ENCODE peak calls at places on chromosomes 1 and 21, in eight cellular contexts. D is lower lobe of right lung, B is aorta, H is kidney epithelial cell, L is psoas muscle, Z is upper lobe of right lung, N is SK-N-SH, X is fibroblast of pulmonary artery. W is an unnamed sample.

GRCh38 chr1:204213668-204214662 is at the start of gene GOLT1A:
- DNase-seq in D (peak), L (peak), N (peak), H (peak), X (peak), B (peak), Z (peak), W (no peak)

GRCh38 chr1:204989266-204990058 is 53.5 kb upstream of the CNTN2 start:
- DNase-seq in D (peak), B (no peak), Z (peak), X (peak), N (peak), H (no peak), L (peak), W (peak)

GRCh38 chr21:30582850-30583249 is 7.3 kb downstream of the KRTAP22-2 start:
- DNase-seq in N (no peak), B (no peak), D (no peak), L (no peak), Z (no peak), X (no peak), H (no peak), W (no peak)

GRCh38 chr1:210246447-210246846 is 13.9 kb downstream of the SERTAD4 start:
- DNase-seq in B (no peak), Z (no peak), N (no peak), L (no peak), H (no peak), D (no peak), X (no peak), W (peak)

GRCh38 chr1:204583909-204584632 is 67.9 kb downstream of the MDM4 start:
- DNase-seq in Z (no peak), D (no peak), X (no peak), B (no peak), H (no peak), L (no peak), N (peak), W (no peak)

GRCh38 chr1:66809736-66810326 is 8.8 kb upstream of the INSL5 start:
- DNase-seq in Z (no peak), X (peak), B (no peak), N (no peak), L (no peak), H (peak), D (no peak), W (no peak)

GRCh38 chr1:33082575-33083112 is 1.7 kb downstream of the AZIN2 start:
- DNase-seq in X (no peak), L (no peak), H (no peak), D (no peak), B (no peak), Z (no peak), N (no peak), W (no peak)

GRCh38 chr1:106526650-106527049 is 529.8 kb upstream of the PRMT6 start:
- DNase-seq in Z (no peak), L (no peak), D (no peak), H (peak), X (peak), B (no peak), N (no peak), W (no peak)

GRCh38 chr1:218361298-218362065 is 16.3 kb downstream of the TGFB2 start:
- DNase-seq in B (no peak), D (no peak), Z (no peak), X (peak), N (peak), L (no peak), H (no peak), W (peak)

GRCh38 chr1:167232801-167233200 is 12.1 kb downstream of the POU2F1 start:
- DNase-seq in D (no peak), L (no peak), Z (no peak), N (no peak), B (no peak), X (no peak), H (no peak), W (no peak)

GRCh38 chr1:68355614-68356013 is 94.1 kb downstream of the RPE65 start:
- DNase-seq in X (no peak), Z (no peak), N (no peak), H (no peak), D (no peak), L (no peak), B (no peak), W (no peak)

GRCh38 chr1:3668585-3669300 is 16.4 kb downstream of the TP73 start:
- DNase-seq in H (no peak), L (peak), B (peak), D (peak), X (peak), N (no peak), Z (peak), W (no peak)

GRCh38 chr1:3688356-3688755 is 36.0 kb downstream of the TP73 start:
- DNase-seq in D (no peak), L (no peak), X (no peak), N (no peak), B (no peak), H (no peak), Z (no peak), W (no peak)

GRCh38 chr1:110948038-110948810 is 15.5 kb downstream of the LRIF1 start:
- DNase-seq in Z (no peak), H (no peak), B (no peak), L (no peak), D (no peak), X (peak), N (no peak), W (no peak)

GRCh38 chr1:47179988-47180563 is 9.8 kb downstream of the PDZK1IP1 start:
- DNase-seq in D (no peak), B (no peak), Z (peak), N (peak), H (no peak), X (no peak), L (no peak), W (no peak)

GRCh38 chr21:46619846-46620245 is 15.0 kb upstream of the S100B start:
- DNase-seq in L (no peak), N (no peak), B (no peak), X (peak), H (no peak), Z (no peak), D (no peak), W (no peak)

GRCh38 chr21:45797338-45797737 is 153.8 kb downstream of the PCBP3 start:
- DNase-seq in X (no peak), N (no peak), L (no peak), B (no peak), D (no peak), Z (no peak), H (no peak), W (no peak)

GRCh38 chr1:93554883-93555872 is 107.3 kb downstream of the FNBP1L start:
- DNase-seq in N (no peak), Z (no peak), H (no peak), D (no peak), L (no peak), B (no peak), X (peak), W (peak)

GRCh38 chr1:205047764-205048231 is 4.8 kb downstream of the CNTN2 start:
- DNase-seq in B (no peak), L (no peak), H (no peak), Z (no peak), X (no peak), N (no peak), D (no peak), W (no peak)

GRCh38 chr1:235067396-235068154 is 61.1 kb downstream of the TOMM20 start:
- DNase-seq in X (peak), H (peak), L (peak), Z (peak), B (peak), N (no peak), D (peak), W (no peak)

GRCh38 chr1:99849413-99849743 is 783 bp upstream of the AGL start:
- DNase-seq in Z (no peak), L (no peak), B (no peak), N (peak), X (peak), H (no peak), D (no peak), W (no peak)

GRCh38 chr1:234331511-234331910 is 41.7 kb upstream of the COA6 start:
- DNase-seq in H (no peak), B (no peak), D (peak), N (no peak), L (no peak), Z (no peak), X (peak), W (no peak)

GRCh38 chr1:211653907-211654553 is 21.4 kb downstream of the NEK2 start:
- DNase-seq in H (no peak), X (peak), N (no peak), L (no peak), Z (peak), B (peak), D (no peak), W (no peak)

GRCh38 chr21:42474043-42474831 is 21.8 kb downstream of the RSPH1 start:
- DNase-seq in L (no peak), H (peak), N (peak), B (no peak), D (no peak), X (peak), Z (peak), W (no peak)

GRCh38 chr1:114522264-114522575 is 11.2 kb upstream of the TRIM33 start:
- DNase-seq in N (no peak), B (no peak), L (no peak), X (no peak), Z (no peak), H (no peak), D (no peak), W (no peak)

GRCh38 chr1:241848680-241849344 is 808 bp downstream of the EXO1 start:
- DNase-seq in N (no peak), Z (no peak), B (no peak), L (no peak), D (no peak), X (no peak), H (no peak), W (no peak)

GRCh38 chr1:90135306-90135705 is 140.4 kb downstream of the ZNF326 start:
- DNase-seq in D (no peak), B (no peak), Z (no peak), N (no peak), H (no peak), L (no peak), X (peak), W (no peak)

GRCh38 chr1:113742515-113742914 is 16.8 kb downstream of the PHTF1 start:
- DNase-seq in H (no peak), N (no peak), D (no peak), L (no peak), Z (no peak), B (no peak), X (no peak), W (no peak)

GRCh38 chr1:9841460-9841859 is 17.7 kb upstream of the CLSTN1 start:
- DNase-seq in X (no peak), H (no peak), N (no peak), L (no peak), B (no peak), Z (no peak), D (peak), W (no peak)

GRCh38 chr1:118588566-118588965 is 399.6 kb downstream of the TBX15 start:
- DNase-seq in D (no peak), L (no peak), Z (no peak), B (no peak), H (no peak), N (no peak), X (no peak), W (no peak)

GRCh38 chr1:196660912-196661311 is 9.1 kb downstream of the CFH start:
- DNase-seq in N (peak), X (peak), L (no peak), D (no peak), B (no peak), H (no peak), Z (no peak), W (peak)

GRCh38 chr1:201461193-201461657 is 7.8 kb downstream of the PHLDA3 start:
- DNase-seq in X (peak), B (no peak), L (peak), D (no peak), Z (peak), N (no peak), H (peak), W (no peak)

GRCh38 chr1:24949331-24949881 is 19.3 kb upstream of the RUNX3 start:
- DNase-seq in N (no peak), L (no peak), H (no peak), D (no peak), X (peak), B (no peak), Z (no peak), W (no peak)

GRCh38 chr1:165352109-165352441 is 4.4 kb downstream of the LMX1A start:
- DNase-seq in D (no peak), B (no peak), H (no peak), N (no peak), L (no peak), X (no peak), Z (no peak), W (no peak)

GRCh38 chr1:218865591-218865990 is 308.1 kb upstream of the LYPLAL1 start:
- DNase-seq in B (no peak), X (peak), L (no peak), D (no peak), Z (no peak), N (no peak), H (no peak), W (no peak)

GRCh38 chr1:165696625-165697100 is 1.7 kb downstream of the ALDH9A1 start:
- DNase-seq in B (no peak), L (no peak), N (no peak), H (no peak), X (peak), Z (no peak), D (no peak), W (no peak)

GRCh38 chr21:43775795-43776430 is at the start of gene CSTB:
- DNase-seq in D (peak), B (peak), X (peak), L (peak), H (no peak), Z (peak), N (peak), W (peak)

GRCh38 chr1:86939406-86939805 is 25.0 kb downstream of the HS2ST1 start:
- DNase-seq in D (no peak), H (no peak), N (no peak), X (no peak), Z (no peak), L (no peak), B (no peak), W (no peak)

GRCh38 chr1:9715536-9716226 is 64.2 kb downstream of the PIK3CD start:
- DNase-seq in B (no peak), H (no peak), Z (no peak), D (no peak), X (no peak), N (no peak), L (no peak), W (no peak)

GRCh38 chr21:35046223-35046690 is 2.8 kb downstream of the RUNX1 start:
- DNase-seq in D (no peak), X (no peak), B (no peak), N (no peak), L (no peak), Z (no peak), H (no peak), W (no peak)
- H3K4me3 ChIP-seq in D (peak), X (no peak), B (no peak), N (no peak), L (peak), Z (peak), H (peak), W (peak)

GRCh38 chr1:34645919-34646318 is 108.9 kb upstream of the GJB5 start:
- DNase-seq in D (no peak), X (no peak), N (no peak), B (no peak), Z (no peak), L (no peak), H (no peak), W (no peak)

GRCh38 chr1:34645109-34645688 is 109.6 kb upstream of the GJB5 start:
- DNase-seq in H (no peak), B (no peak), D (no peak), X (no peak), L (no peak), N (no peak), Z (no peak), W (no peak)

GRCh38 chr1:34653110-34653509 is 101.7 kb upstream of the GJB5 start:
- DNase-seq in H (no peak), Z (no peak), N (no peak), L (no peak), D (no peak), X (no peak), B (no peak), W (no peak)

GRCh38 chr1:34650800-34651199 is 104.0 kb upstream of the GJB5 start:
- DNase-seq in N (no peak), B (no peak), L (no peak), Z (no peak), X (no peak), D (no peak), H (no peak), W (no peak)

GRCh38 chr1:34650090-34650489 is 104.8 kb upstream of the GJB5 start:
- DNase-seq in D (no peak), L (no peak), B (no peak), H (no peak), X (no peak), Z (no peak), N (no peak), W (no peak)
- H3K4me3 ChIP-seq in D (no peak), L (no peak), B (no peak), H (no peak), X (no peak), Z (no peak), N (no peak), W (no peak)

DNA sequence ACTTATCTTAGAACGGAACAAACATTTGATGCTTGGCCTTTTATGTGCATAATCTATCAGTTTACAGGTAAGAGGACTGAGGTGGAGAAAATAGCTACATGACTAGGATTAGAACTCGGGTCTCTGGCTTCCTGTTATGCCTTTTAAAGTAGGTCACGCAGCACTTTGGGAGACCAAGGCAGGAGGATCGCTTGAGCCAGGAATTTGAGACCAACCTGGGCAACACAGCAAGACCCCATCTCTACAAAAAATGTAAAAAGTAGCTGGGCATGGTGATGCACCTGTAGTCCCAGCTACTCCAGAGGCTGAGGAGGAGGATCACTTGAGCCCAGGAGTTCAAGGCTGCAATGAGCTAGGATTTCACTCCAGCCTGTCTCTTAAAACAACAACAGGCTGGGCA is 81.9 kb upstream of the AKT3 start:
- DNase-seq in D (no peak), N (no peak), X (no peak), Z (no peak), H (no peak), L (no peak), B (no peak), W (no peak)
- H3K4me3 ChIP-seq in D (no peak), N (no peak), X (no peak), Z (no peak), H (no peak), L (no peak), B (no peak), W (no peak)

GRCh38 chr1:116376734-116377096 is 3.7 kb downstream of the ATP1A1 start:
- DNase-seq in Z (no peak), H (no peak), L (no peak), X (peak), N (no peak), B (no peak), D (no peak), W (no peak)

GRCh38 chr1:116377564-116378529 is 4.8 kb downstream of the ATP1A1 start:
- DNase-seq in D (peak), Z (no peak), L (peak), X (peak), H (peak), B (peak), N (peak), W (no peak)

GRCh38 chr1:116380499-116381316 is 7.7 kb downstream of the ATP1A1 start:
- DNase-seq in D (no peak), B (no peak), H (no peak), Z (no peak), X (no peak), N (no peak), L (no peak), W (no peak)

GRCh38 chr1:116379674-116380498 is 6.8 kb downstream of the ATP1A1 start:
- DNase-seq in N (no peak), D (no peak), X (no peak), H (no peak), Z (no peak), B (no peak), L (no peak), W (no peak)

GRCh38 chr1:116379057-116379630 is 6.1 kb downstream of the ATP1A1 start:
- DNase-seq in D (no peak), Z (no peak), X (no peak), H (no peak), B (no peak), N (no peak), L (no peak), W (no peak)
- H3K4me3 ChIP-seq in D (no peak), Z (no peak), X (no peak), H (no peak), B (no peak), N (no peak), L (no peak), W (no peak)

GRCh38 chr1:1627842-1628655 is 3.9 kb upstream of the MMP23B start:
- DNase-seq in H (no peak), D (peak), B (peak), Z (peak), L (peak), N (no peak), X (no peak), W (no peak)
- H3K4me3 ChIP-seq in H (no peak), D (no peak), B (no peak), Z (no peak), L (no peak), N (no peak), X (no peak), W (peak)

GRCh38 chr1:63601912-63602311 is 8.7 kb downstream of the PGM1 start:
- DNase-seq in H (no peak), X (no peak), D (no peak), B (no peak), Z (no peak), N (no peak), L (no peak), W (no peak)
- H3K4me3 ChIP-seq in H (no peak), X (no peak), D (no peak), B (no peak), Z (no peak), N (no peak), L (peak), W (no peak)

GRCh38 chr1:78836736-78837135 is 169.8 kb downstream of the ADGRL4 start:
- DNase-seq in B (no peak), L (no peak), H (no peak), Z (no peak), D (no peak), X (peak), N (no peak), W (peak)
- H3K4me3 ChIP-seq in B (no peak), L (no peak), H (no peak), Z (no peak), D (no peak), X (no peak), N (no peak), W (no peak)

GRCh38 chr1:184191181-184191601 is 139.7 kb downstream of the TSEN15 start:
- DNase-seq in L (peak), Z (no peak), D (no peak), H (no peak), B (peak), N (no peak), X (peak), W (no peak)
- H3K4me3 ChIP-seq in L (no peak), Z (no peak), D (no peak), H (no peak), B (no peak), N (no peak), X (no peak), W (no peak)

DNA sequence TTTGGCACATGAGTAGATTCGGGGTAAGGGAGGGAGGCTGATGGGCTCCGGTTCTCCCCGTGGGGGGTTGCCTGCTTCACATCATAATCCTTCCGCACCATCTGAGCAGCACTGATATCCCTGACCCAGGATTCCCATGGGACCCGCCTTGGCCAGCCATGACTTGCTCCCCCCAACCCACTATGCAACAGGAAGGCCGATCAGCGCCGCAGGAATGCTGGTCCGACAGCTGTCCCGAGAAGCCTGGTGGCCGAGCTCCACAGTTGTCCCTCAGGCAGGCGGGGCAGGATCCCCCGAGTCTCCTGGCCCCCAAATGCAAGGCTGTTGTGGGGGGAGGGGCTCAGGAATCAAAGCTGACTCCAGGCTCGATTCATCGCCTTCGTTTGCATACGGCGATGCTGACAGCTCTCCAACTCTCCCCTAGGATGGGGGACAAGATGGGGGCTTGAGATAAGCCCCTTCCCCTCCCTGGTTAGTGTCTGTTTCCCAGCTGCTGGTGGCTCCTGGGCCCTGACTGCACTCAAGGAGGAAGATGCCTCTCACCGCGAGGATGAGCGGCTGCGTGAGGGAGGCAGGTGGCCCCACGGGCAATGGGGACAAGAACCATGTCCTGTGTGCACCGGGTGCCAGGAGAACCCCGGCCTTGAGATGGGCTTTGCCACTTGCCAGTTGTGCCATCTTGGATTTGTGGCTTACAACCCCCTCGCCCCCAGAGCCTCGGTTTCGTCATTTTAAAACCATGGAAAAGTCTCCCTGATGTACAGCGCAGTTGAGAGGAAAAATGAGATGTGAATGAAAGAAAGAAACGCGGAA is 9.4 kb downstream of the DRAXIN start:
- DNase-seq in H (no peak), X (no peak), B (no peak), L (no peak), Z (no peak), D (no peak), N (no peak), W (no peak)
- H3K4me3 ChIP-seq in H (no peak), X (no peak), B (no peak), L (no peak), Z (no peak), D (no peak), N (no peak), W (no peak)

GRCh38 chr1:155250633-155251449 is 4.4 kb downstream of the ENTREP3 start:
- DNase-seq in L (peak), H (peak), N (peak), B (peak), Z (peak), X (peak), D (peak), W (peak)
- H3K4me3 ChIP-seq in L (peak), H (no peak), N (peak), B (no peak), Z (no peak), X (no peak), D (peak), W (no peak)